ENCODE peak calls at places on chromosomes 1 and 21, in nine cellular contexts. B, D, L, Y, N, S, K, Z and E are unnamed samples.

GRCh38 chr1:116521186-116521585 is 49.6 kb downstream of the CD58 start:
- DNase-seq in B (no peak), D (no peak), L (no peak), Y (no peak), N (no peak), S (no peak), K (no peak), Z (no peak), E (no peak)

GRCh38 chr1:58888776-58889341 is 105.0 kb upstream of the JUN start:
- DNase-seq in B (no peak), D (no peak), L (peak; percentile 43), Y (no peak), N (no peak), S (no peak), K (no peak), Z (no peak), E (no peak)

GRCh38 chr1:9892563-9893528 is 17.2 kb downstream of the CTNNBIP1 start:
- DNase-seq in B (no peak), D (no peak), L (peak; percentile 59), Y (no peak), N (no peak), S (no peak), K (peak; percentile 48), Z (peak; percentile 80), E (no peak)

GRCh38 chr1:10724511-10724910 is 71.9 kb downstream of the CASZ1 start:
- DNase-seq in B (no peak), D (no peak), L (no peak), Y (no peak), N (no peak), S (no peak), K (no peak), Z (no peak), E (no peak)

GRCh38 chr1:15703562-15703961 is 19.4 kb downstream of the PLEKHM2 start:
- DNase-seq in B (peak; percentile 87), D (peak; percentile 63), L (peak; percentile 56), Y (peak; percentile 92), N (peak; percentile 86), S (peak; percentile 60), K (peak; percentile 59), Z (peak; percentile 60), E (peak; percentile 81)

GRCh38 chr1:41354956-41355355 is 6.3 kb upstream of the FOXO6 start:
- DNase-seq in B (no peak), D (no peak), L (no peak), Y (no peak), N (peak; percentile 3), S (no peak), K (no peak), Z (no peak), E (no peak)

GRCh38 chr1:20366766-20367602 is 76.3 kb downstream of the VWA5B1 start:
- DNase-seq in B (peak; percentile 48), D (no peak), L (peak; percentile 18), Y (no peak), N (no peak), S (no peak), K (no peak), Z (no peak), E (no peak)

GRCh38 chr21:44985441-44986401 is 45.9 kb downstream of the SLX9 start:
- DNase-seq in B (peak; percentile 11), D (peak; percentile 14), L (no peak), Y (no peak), N (peak; percentile 12), S (no peak), K (no peak), Z (no peak), E (peak; percentile 17)

GRCh38 chr1:174939771-174940545 is 59.8 kb upstream of the CACYBP start:
- DNase-seq in B (no peak), D (no peak), L (no peak), Y (no peak), N (no peak), S (no peak), K (no peak), Z (no peak), E (no peak)

GRCh38 chr1:25245809-25246599 is 1.2 kb downstream of the RSRP1 start:
- DNase-seq in B (no peak), D (no peak), L (peak; percentile 40), Y (no peak), N (no peak), S (no peak), K (no peak), Z (no peak), E (no peak)

GRCh38 chr1:54853793-54854370 is 33.1 kb downstream of the DHCR24 start:
- DNase-seq in B (no peak), D (no peak), L (no peak), Y (no peak), N (no peak), S (no peak), K (no peak), Z (no peak), E (no peak)

GRCh38 chr1:182739545-182739944 is 50.0 kb upstream of the NPL start:
- DNase-seq in B (no peak), D (no peak), L (no peak), Y (peak; percentile 77), N (no peak), S (no peak), K (no peak), Z (no peak), E (peak; percentile 33)

GRCh38 chr1:11337536-11338350 is 64.7 kb downstream of the UBIAD1 start:
- DNase-seq in B (peak; percentile 42), D (peak; percentile 42), L (peak; percentile 51), Y (peak; percentile 33), N (peak; percentile 26), S (no peak), K (no peak), Z (peak; percentile 48), E (peak; percentile 30)

GRCh38 chr1:55380313-55380970 is 165.3 kb upstream of the USP24 start:
- DNase-seq in B (no peak), D (no peak), L (no peak), Y (peak; percentile 59), N (peak; percentile 71), S (no peak), K (no peak), Z (no peak), E (no peak)

GRCh38 chr1:95041491-95042165 is 31.1 kb downstream of the ALG14 start:
- DNase-seq in B (peak; percentile 80), D (no peak), L (peak; percentile 83), Y (peak; percentile 77), N (peak; percentile 81), S (no peak), K (peak; percentile 68), Z (peak; percentile 59), E (peak; percentile 60)

GRCh38 chr1:86765073-86765472 is 60.7 kb downstream of the SH3GLB1 start:
- DNase-seq in B (no peak), D (no peak), L (no peak), Y (no peak), N (peak; percentile 39), S (no peak), K (no peak), Z (no peak), E (no peak)

DNA sequence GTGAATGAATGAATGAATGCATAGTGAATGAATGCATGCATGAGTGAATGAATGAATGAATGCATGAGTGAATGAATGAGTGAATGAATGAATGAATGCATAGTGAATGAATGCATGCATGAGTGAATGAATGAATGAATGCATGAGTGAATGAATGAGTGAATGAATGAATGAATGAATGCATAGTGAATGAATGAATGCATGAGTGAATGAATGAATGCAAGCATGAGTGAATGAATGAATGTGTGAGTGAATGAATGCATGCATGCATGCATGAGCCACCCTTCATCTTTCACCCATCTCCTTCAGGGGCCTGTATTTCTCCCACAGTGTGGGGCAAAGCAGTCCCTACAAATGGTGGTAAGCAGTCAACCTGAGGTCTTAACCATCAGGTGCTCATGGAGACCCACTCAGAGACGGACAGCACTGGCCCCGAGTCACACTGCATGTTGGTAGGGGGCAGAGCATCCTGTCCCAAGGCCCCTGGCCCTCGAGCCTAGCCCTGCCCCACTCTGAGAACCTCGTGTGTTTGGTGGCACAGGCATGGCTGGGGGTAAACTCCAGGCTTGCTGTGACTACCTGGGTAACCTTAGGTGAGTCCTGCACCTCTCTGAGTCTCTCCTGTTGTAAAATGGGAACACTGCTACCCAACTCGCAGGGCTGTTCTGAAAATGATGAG is 28.0 kb upstream of the PAX7 start:
- DNase-seq in B (no peak), D (no peak), L (no peak), Y (no peak), N (no peak), S (no peak), K (no peak), Z (no peak), E (no peak)
- H3K27me3 ChIP-seq in B (peaks cover 8% of the 10 kb centered on the region), D (no peaks in the 10 kb centered on the region), L (no peaks in the 10 kb centered on the region), Y (no peaks in the 10 kb centered on the region), N (no peaks in the 10 kb centered on the region), S (peaks cover 35% of the 10 kb centered on the region), K (no peaks in the 10 kb centered on the region), Z (no peaks in the 10 kb centered on the region), E (no peaks in the 10 kb centered on the region)

GRCh38 chr1:6199298-6200187 is at the start of gene RPL22:
- DNase-seq in B (peak; percentile 99), D (peak; percentile 97), L (peak; percentile 98), Y (peak; percentile 97), N (peak; percentile 98), S (peak; percentile 96), K (peak; percentile 98), Z (peak; percentile 98), E (peak; percentile 98)
- TF ChIP-seq POLR2A in B (peak; percentile 92), D (peak; percentile 90), L (peak; percentile 85), Y (no peak), N (peak; percentile 78), S (peak; percentile 68), K (no peak), Z (no peak), E (peak; percentile 85)

DNA sequence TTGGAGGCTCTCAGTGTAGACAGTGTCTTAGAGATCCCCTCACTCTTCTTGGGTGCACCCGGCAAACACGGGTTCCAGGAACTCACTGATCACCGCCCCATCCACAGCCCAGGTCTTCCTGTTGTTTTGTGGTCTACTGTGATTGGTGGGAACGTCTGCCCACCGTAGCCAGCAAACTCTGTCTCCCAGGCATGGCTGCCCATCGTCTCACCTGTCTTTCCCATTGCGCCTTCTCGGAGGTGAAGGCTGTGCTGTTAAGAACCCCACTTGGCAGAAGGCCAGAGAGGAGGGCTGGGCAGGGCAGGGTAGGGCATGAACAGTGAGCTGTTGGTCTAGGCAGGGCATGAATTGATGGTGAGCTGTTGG is 14.1 kb upstream of the KCNA2 start:
- DNase-seq in B (no peak), D (no peak), L (no peak), Y (no peak), N (no peak), S (no peak), K (no peak), Z (no peak), E (no peak)
- H3K27me3 ChIP-seq in B (peaks cover 21% of the 10 kb centered on the region), D (peaks cover 5% of the 10 kb centered on the region), L (peaks cover 9% of the 10 kb centered on the region), Y (no peaks in the 10 kb centered on the region), N (no peaks in the 10 kb centered on the region), S (peaks cover 20% of the 10 kb centered on the region), K (peaks cover 9% of the 10 kb centered on the region), Z (no peaks in the 10 kb centered on the region), E (no peaks in the 10 kb centered on the region)

DNA sequence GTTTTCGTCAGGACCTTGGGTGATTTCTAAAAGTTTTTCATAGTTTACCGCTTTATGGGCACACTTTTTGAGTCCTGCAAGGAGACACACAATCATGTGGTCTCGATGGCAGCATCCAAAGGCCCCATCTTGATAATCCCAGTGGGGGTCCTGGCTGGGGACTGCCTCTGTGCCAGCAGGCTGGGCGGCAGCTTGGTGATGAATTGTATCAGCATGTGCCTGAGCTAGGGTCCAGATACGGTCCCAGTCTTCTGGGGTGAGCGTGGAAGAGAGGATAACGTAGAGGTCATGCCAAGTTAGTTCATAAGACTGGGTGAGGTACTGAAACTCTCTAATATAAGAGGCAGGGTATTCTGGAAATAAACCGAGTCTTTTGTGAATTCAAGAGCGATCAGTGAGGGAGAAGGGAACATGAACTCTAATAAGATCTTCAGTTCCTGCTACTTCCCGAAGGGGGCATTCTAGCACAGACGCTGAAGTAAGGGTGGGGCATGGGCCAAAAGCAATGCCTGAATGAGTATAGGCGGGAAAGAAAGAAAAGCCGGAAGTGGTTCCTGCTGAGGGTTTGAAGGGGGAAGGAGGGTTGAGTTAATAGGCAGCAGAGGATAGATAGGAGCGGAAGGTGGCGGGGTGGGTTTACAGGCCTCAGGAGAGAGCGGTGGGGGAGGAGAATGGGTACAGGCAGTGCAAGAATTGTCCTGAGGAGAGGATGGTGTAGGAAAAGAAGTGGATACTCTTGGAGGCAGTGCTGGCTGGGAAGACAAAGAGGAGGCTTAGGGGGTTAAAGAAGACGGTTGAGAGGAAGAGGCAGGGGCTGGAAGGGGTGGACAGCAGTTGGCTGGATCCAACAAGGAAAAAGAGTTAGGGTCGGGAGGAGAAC is 1.6 kb downstream of the ERVH48-1 start:
- DNase-seq in B (peak; percentile 78), D (peak; percentile 51), L (peak; percentile 78), Y (peak; percentile 86), N (peak; percentile 83), S (peak; percentile 54), K (peak; percentile 74), Z (peak; percentile 82), E (peak; percentile 78)
- TF ChIP-seq POLR2A in B (no peak), D (no peak), L (no peak), Y (no peak), N (no peak), S (no peak), K (no peak), Z (no peak), E (no peak)